ENCODE peak calls at places on chromosomes 6 and 20, in ten cellular contexts. H is PC-3; A is mammary epithelial cell; Y is neuronal stem cell; Z is CD8-positive, alpha-beta T cell; D is left ventricle myocardium inferior; J is H1; T is SJSA1; G is OCI-LY7; W is tibial nerve. U is an unnamed sample. For H3K4me1, the result is how much of the 10 kb centered on the place peaks cover.

GRCh38 chr6:79421001-79421411 is 116.2 kb downstream of the LCA5 start:
- DNase-seq in H (no peak), A (peak), Y (no peak), Z (no peak), D (no peak), J (no peak), T (no peak), G (no peak), W (no peak), U (no peak)

GRCh38 chr20:16664031-16664430 is 65.8 kb upstream of the SNRPB2 start:
- DNase-seq in H (no peak), A (no peak), Y (no peak), Z (no peak), D (no peak), J (no peak), T (no peak), G (no peak), W (no peak), U (no peak)

GRCh38 chr20:49318430-49319203 is 40.8 kb upstream of the ZNFX1 start:
- DNase-seq in H (no peak), A (no peak), Y (no peak), Z (no peak), D (no peak), J (no peak), T (no peak), G (no peak), W (no peak), U (no peak)

GRCh38 chr20:23601715-23602114 is 4.0 kb downstream of the CST9 start:
- DNase-seq in H (no peak), A (no peak), Y (no peak), Z (no peak), D (no peak), J (no peak), T (no peak), G (no peak), W (no peak), U (no peak)

GRCh38 chr6:37072526-37072925 is 67.1 kb downstream of the FGD2 start:
- DNase-seq in H (no peak), A (no peak), Y (no peak), Z (no peak), D (no peak), J (no peak), T (no peak), G (no peak), W (no peak), U (no peak)

GRCh38 chr6:41409489-41409888 is 74.1 kb downstream of the NCR2 start:
- DNase-seq in H (no peak), A (no peak), Y (no peak), Z (no peak), D (no peak), J (no peak), T (no peak), G (no peak), W (no peak), U (no peak)

GRCh38 chr6:34970962-34971361 is 81.9 kb downstream of the ANKS1A start:
- DNase-seq in H (no peak), A (no peak), Y (no peak), Z (no peak), D (no peak), J (no peak), T (no peak), G (no peak), W (no peak), U (no peak)

GRCh38 chr6:19551611-19552010 is 285.6 kb upstream of the ID4 start:
- DNase-seq in H (peak), A (peak), Y (no peak), Z (no peak), D (no peak), J (no peak), T (no peak), G (no peak), W (no peak), U (no peak)

GRCh38 chr20:31720486-31721407 is 1.9 kb downstream of the BCL2L1 start:
- DNase-seq in H (peak), A (no peak), Y (no peak), Z (no peak), D (no peak), J (no peak), T (no peak), G (peak), W (no peak), U (no peak)

GRCh38 chr6:69953491-69953890 is 87.1 kb downstream of the COL19A1 start:
- DNase-seq in H (no peak), A (no peak), Y (no peak), Z (no peak), D (no peak), J (no peak), T (no peak), G (no peak), W (no peak), U (no peak)

GRCh38 chr6:106118835-106119443 is 32.8 kb downstream of the PRDM1 start:
- DNase-seq in H (no peak), A (no peak), Y (no peak), Z (no peak), D (no peak), J (no peak), T (no peak), G (no peak), W (no peak), U (no peak)

GRCh38 chr6:148465654-148466053 is 123.0 kb downstream of the SASH1 start:
- DNase-seq in H (no peak), A (no peak), Y (no peak), Z (no peak), D (no peak), J (no peak), T (no peak), G (no peak), W (no peak), U (no peak)

GRCh38 chr6:8819446-8819845 is 384.1 kb upstream of the SLC35B3 start:
- DNase-seq in H (no peak), A (peak), Y (no peak), Z (no peak), D (no peak), J (no peak), T (no peak), G (no peak), W (no peak), U (no peak)

GRCh38 chr6:36618366-36619355 is 24.5 kb downstream of the SRSF3 start:
- DNase-seq in H (no peak), A (no peak), Y (no peak), Z (no peak), D (no peak), J (no peak), T (no peak), G (no peak), W (no peak), U (peak)

GRCh38 chr6:71537717-71538116 is 249.1 kb downstream of the OGFRL1 start:
- DNase-seq in H (peak), A (no peak), Y (no peak), Z (no peak), D (no peak), J (no peak), T (no peak), G (no peak), W (no peak), U (no peak)

GRCh38 chr6:136326038-136326561 is 36.5 kb upstream of the BCLAF1 start:
- DNase-seq in H (no peak), A (peak), Y (no peak), Z (no peak), D (no peak), J (no peak), T (no peak), G (peak), W (no peak), U (no peak)

GRCh38 chr20:61308171-61308795 is 56.2 kb downstream of the CDH4 start:
- DNase-seq in H (no peak), A (no peak), Y (no peak), Z (no peak), D (no peak), J (no peak), T (no peak), G (no peak), W (no peak), U (no peak)

GRCh38 chr6:119299694-119300093 is 49.9 kb downstream of the MAN1A1 start:
- DNase-seq in H (no peak), A (no peak), Y (no peak), Z (no peak), D (no peak), J (no peak), T (no peak), G (no peak), W (no peak), U (no peak)

GRCh38 chr20:31577194-31577593 is 27.9 kb upstream of the ID1 start:
- DNase-seq in H (no peak), A (no peak), Y (no peak), Z (no peak), D (no peak), J (no peak), T (no peak), G (no peak), W (no peak), U (no peak)

GRCh38 chr6:72968704-72969103 is 256.6 kb downstream of the KHDC1L start:
- DNase-seq in H (peak), A (peak), Y (no peak), Z (no peak), D (no peak), J (no peak), T (no peak), G (no peak), W (no peak), U (no peak)

GRCh38 chr6:36914227-36914794 is 28.6 kb downstream of the C6orf89 start:
- DNase-seq in H (peak), A (peak), Y (no peak), Z (no peak), D (no peak), J (peak), T (no peak), G (no peak), W (no peak), U (peak)

GRCh38 chr6:137811912-137812553 is 55.0 kb upstream of the TNFAIP3 start:
- DNase-seq in H (no peak), A (no peak), Y (no peak), Z (no peak), D (no peak), J (no peak), T (no peak), G (no peak), W (no peak), U (no peak)

GRCh38 chr6:33840064-33840926 is 36.5 kb upstream of the MLN start:
- DNase-seq in H (peak), A (peak), Y (no peak), Z (no peak), D (no peak), J (no peak), T (peak), G (no peak), W (no peak), U (peak)

GRCh38 chr6:91276315-91276714 is 689.4 kb upstream of the MAP3K7 start:
- DNase-seq in H (peak), A (peak), Y (no peak), Z (no peak), D (no peak), J (no peak), T (no peak), G (peak), W (no peak), U (no peak)

GRCh38 chr6:6696867-6697531 is 108.5 kb downstream of the LY86 start:
- DNase-seq in H (peak), A (peak), Y (peak), Z (no peak), D (peak), J (peak), T (peak), G (peak), W (no peak), U (peak)

GRCh38 chr6:147709396-147710272 is 201.1 kb downstream of the SAMD5 start:
- DNase-seq in H (no peak), A (no peak), Y (no peak), Z (no peak), D (no peak), J (no peak), T (no peak), G (no peak), W (no peak), U (no peak)

GRCh38 chr6:36127462-36128016 is 2.8 kb upstream of the MAPK13 start:
- DNase-seq in H (peak), A (peak), Y (no peak), Z (no peak), D (no peak), J (no peak), T (peak), G (no peak), W (no peak), U (peak)

GRCh38 chr6:28643017-28643740 is 117.5 kb downstream of the GPX5 start:
- DNase-seq in H (peak), A (peak), Y (no peak), Z (no peak), D (no peak), J (peak), T (peak), G (no peak), W (no peak), U (no peak)

GRCh38 chr20:62197321-62197720 is 14.5 kb downstream of the MTG2 start:
- DNase-seq in H (no peak), A (no peak), Y (no peak), Z (no peak), D (no peak), J (no peak), T (no peak), G (no peak), W (no peak), U (no peak)

GRCh38 chr6:139081485-139081884 is 52.9 kb downstream of the ABRACL start:
- DNase-seq in H (no peak), A (no peak), Y (no peak), Z (no peak), D (no peak), J (no peak), T (no peak), G (no peak), W (no peak), U (no peak)

GRCh38 chr6:98845201-98846020 is 11.0 kb downstream of the POU3F2 start:
- DNase-seq in H (peak), A (peak), Y (peak), Z (peak), D (peak), J (no peak), T (peak), G (peak), W (no peak), U (peak)

GRCh38 chr6:98847767-98848538 is 13.6 kb downstream of the POU3F2 start:
- DNase-seq in H (no peak), A (no peak), Y (no peak), Z (no peak), D (no peak), J (no peak), T (no peak), G (no peak), W (no peak), U (no peak)

GRCh38 chr6:98846021-98846380 is 11.6 kb downstream of the POU3F2 start:
- DNase-seq in H (no peak), A (no peak), Y (no peak), Z (no peak), D (no peak), J (no peak), T (no peak), G (no peak), W (no peak), U (no peak)

GRCh38 chr6:98848539-98849210 is 14.3 kb downstream of the POU3F2 start:
- DNase-seq in H (no peak), A (no peak), Y (no peak), Z (no peak), D (no peak), J (no peak), T (no peak), G (no peak), W (no peak), U (no peak)

DNA sequence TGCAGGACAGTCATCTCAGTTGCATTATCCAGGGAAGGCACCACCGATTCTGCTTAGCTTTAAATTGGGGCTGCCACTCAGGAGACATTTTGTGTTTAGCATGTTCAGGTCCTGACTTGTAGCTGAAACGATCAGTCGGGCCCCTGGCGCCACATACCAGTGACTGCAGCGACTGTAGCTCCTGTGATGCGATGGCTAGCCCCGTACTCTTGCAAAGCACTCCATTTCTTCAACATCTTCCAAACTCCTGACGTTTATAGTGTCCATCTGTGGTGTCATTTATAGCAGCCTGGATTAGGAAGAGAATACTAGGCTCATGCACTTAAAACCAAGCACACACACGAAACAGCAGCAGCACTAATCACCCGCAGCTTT is 13.0 kb downstream of the POU3F2 start:
- DNase-seq in H (no peak), A (no peak), Y (no peak), Z (no peak), D (no peak), J (no peak), T (no peak), G (no peak), W (no peak), U (no peak)
- H3K4me3 ChIP-seq in H (no peak), A (no peak), Y (no peak), Z (no peak), D (peak), J (peak), T (no peak), G (no peak), W (no peak), U (peak)

DNA sequence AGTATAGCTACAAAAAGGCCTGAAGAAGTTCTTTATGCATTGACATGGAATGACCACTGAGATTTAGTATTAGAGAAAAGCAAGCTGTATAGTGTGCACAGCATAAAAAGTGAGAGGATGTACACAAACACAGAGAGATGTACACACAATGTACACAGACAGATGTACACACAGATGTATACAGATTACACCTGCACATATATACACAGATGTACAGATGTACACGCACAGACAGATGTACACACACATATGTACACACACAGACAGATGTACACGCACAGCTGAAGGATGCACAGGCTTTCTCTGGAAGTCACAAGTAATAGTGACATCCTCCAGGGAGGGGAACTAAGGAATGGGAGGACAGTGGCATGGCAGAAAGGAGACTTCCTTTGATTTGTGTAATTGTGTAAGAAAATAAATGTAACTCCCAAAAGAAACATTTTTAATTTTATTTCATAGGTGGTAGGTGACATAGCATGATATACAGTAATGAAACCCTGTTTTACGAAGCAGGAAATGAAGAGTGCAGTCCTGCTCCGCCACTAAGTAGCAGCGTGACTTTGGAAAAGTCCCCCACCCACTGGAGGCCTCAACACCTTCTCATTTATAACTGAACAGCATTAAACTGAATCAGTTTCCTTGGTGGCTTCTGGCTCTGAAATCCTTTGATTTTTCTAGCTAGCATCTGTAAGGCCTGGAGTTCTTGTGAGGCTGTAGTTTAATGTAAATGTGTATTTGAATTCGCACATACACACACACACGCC is 14.1 kb downstream of the NFATC2 start:
- DNase-seq in H (no peak), A (no peak), Y (no peak), Z (no peak), D (no peak), J (no peak), T (no peak), G (no peak), W (no peak), U (no peak)
- H3K4me1 ChIP-seq in H (under half), A (under half), Y (under half), Z (half or more), D (under half), J (under half), T (under half), G (half or more), W (half or more), U (under half)

GRCh38 chr6:718345-718744 is 25.4 kb upstream of the EXOC2 start:
- DNase-seq in H (no peak), A (no peak), Y (no peak), Z (no peak), D (no peak), J (no peak), T (no peak), G (no peak), W (no peak), U (no peak)
- H3K27ac ChIP-seq in H (no peak), A (no peak), Y (no peak), Z (no peak), D (no peak), J (no peak), T (no peak), G (no peak), W (no peak), U (no peak)

DNA sequence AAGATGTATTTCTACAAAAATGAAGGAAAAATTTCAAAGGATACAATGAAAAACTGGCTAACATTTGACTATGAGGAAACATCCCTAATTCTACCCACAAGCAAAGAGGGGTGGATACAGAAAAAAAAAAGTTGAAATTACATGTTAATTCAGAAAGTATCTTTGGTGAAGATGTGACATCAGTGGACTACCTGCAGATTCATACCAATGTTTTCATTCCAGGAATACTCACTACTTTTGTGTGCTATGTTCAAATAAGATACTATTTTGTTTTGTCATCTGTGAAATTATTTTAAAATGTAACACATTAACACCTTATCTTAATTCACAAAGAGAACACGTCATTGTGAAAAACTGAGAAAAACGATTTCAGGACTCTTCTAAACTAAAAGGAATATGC is 159.3 kb upstream of the SHLD1 start:
- DNase-seq in H (no peak), A (no peak), Y (no peak), Z (no peak), D (no peak), J (no peak), T (no peak), G (no peak), W (no peak), U (no peak)
- H3K4me3 ChIP-seq in H (no peak), A (no peak), Y (no peak), Z (no peak), D (no peak), J (no peak), T (no peak), G (peak), W (no peak), U (no peak)

GRCh38 chr6:30818426-30818841 is 65.9 kb upstream of the DDR1 start:
- DNase-seq in H (peak), A (peak), Y (no peak), Z (no peak), D (no peak), J (no peak), T (no peak), G (no peak), W (no peak), U (no peak)
- H3K4me1 ChIP-seq in H (half or more), A (half or more), Y (under half), Z (under half), D (under half), J (under half), T (half or more), G (under half), W (under half), U (under half)

U was measured in adrenal gland.